ENCODE peak calls at places on chromosomes 12 and 14, in seven cellular contexts. P is psoas muscle, Y is GM20000, O is fibroblast of lung, V is fibroblast of the aortic adventitia, R is activated B cell treated with CpG ODN at 0.5 μM for 24 hours, K is lower leg skin. J is an unnamed sample.

GRCh38 chr12:92098594-92099370 is 46.9 kb downstream of the BTG1 start:
- DNase-seq in Y (no peak), P (no peak), R (no peak), K (no peak), V (no peak), O (no peak), J (no peak)

GRCh38 chr14:34348592-34348991 is 113.4 kb downstream of the SPTSSA start:
- DNase-seq in P (no peak), R (no peak), O (no peak), K (no peak), V (no peak), Y (no peak), J (no peak)

GRCh38 chr14:105944632-105945610 is 418.5 kb downstream of the TMEM121 start:
- DNase-seq in Y (peak; percentile 49), V (no peak), K (no peak), O (no peak), P (peak; percentile 66), R (peak; percentile 53), J (no peak)

GRCh38 chr12:32477714-32478113 is 78.4 kb downstream of the FGD4 start:
- DNase-seq in O (peak; percentile 65), K (no peak), P (no peak), R (no peak), Y (no peak), V (no peak), J (no peak)

GRCh38 chr14:65506801-65507200 is 94.3 kb downstream of the FUT8 start:
- DNase-seq in Y (no peak), V (no peak), O (no peak), K (no peak), R (no peak), P (no peak), J (no peak)

GRCh38 chr14:26905219-26905618 is 307.4 kb upstream of the NOVA1 start:
- DNase-seq in V (no peak), P (no peak), R (no peak), Y (no peak), O (no peak), K (no peak), J (no peak)

GRCh38 chr14:100192250-100192671 is 32.8 kb upstream of the DEGS2 start:
- DNase-seq in V (no peak), Y (no peak), O (no peak), R (no peak), K (peak; percentile 89), P (peak; percentile 64), J (no peak)

GRCh38 chr14:63178912-63179311 is 25.3 kb upstream of the RHOJ start:
- DNase-seq in P (no peak), Y (no peak), V (peak; percentile 90), R (no peak), O (peak; percentile 99), K (no peak), J (no peak)

GRCh38 chr12:52645120-52645761 is 6.8 kb downstream of the KRT2 start:
- DNase-seq in V (no peak), P (no peak), K (peak; percentile 76), Y (no peak), R (no peak), O (no peak), J (no peak)

GRCh38 chr14:44149597-44149996 is 357.5 kb downstream of the FSCB start:
- DNase-seq in O (no peak), V (no peak), R (no peak), P (no peak), Y (no peak), K (no peak), J (no peak)

DNA sequence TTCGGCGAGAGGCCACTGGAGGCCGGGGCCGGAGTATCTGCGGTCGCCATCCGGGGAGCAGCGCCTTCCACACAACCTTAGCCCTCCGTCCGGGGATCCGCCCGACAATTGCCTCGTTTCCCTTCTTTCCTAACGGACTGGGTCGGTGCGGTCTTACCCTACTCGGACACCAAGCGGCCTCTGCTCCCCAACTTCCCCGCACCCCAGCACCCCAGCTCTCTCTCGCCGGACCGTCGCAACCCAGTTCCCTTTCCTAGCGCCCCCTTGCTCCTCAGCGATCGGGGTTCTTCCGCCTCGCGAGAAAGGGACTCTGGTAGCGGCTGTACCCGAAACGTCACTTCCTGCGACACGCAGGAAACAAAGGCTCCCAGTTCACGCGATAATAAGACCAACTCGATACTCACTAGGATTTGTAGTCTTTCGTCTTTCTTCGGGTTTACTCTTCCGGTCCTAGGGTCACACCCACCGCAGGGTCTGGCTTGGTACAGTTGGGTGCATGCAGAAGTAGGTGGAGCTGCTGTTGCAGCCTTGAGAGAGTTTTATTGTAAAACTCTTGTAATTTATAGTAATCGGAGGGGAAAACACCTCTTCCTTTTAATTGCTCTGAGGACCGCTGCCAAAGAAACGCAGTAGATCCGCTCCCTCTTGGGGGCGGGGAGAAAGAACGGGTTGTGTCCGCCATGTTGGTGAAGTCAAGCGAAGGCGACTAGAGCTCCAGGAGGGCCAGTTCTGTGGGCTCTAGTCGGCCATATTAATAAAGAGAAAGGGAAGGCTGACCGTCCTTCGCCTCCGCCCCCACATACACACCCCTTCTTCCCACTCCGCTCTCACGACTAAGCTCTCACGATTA is at the start of the genes THAP2 and ZFC3H1:
- DNase-seq in O (peak; percentile 99), V (peak; percentile 100), R (peak; percentile 80), P (peak; percentile 95), Y (peak; percentile 85), K (peak; percentile 98), J (peak; percentile 30)
- TF ChIP-seq CTCF in O (peak; percentile 38), V (peak; percentile 37), R (no peak), P (peak; percentile 20), Y (no peak), K (no peak), J (peak; percentile 26)

GRCh38 chr12:76341436-76342030 is 6.7 kb downstream of the BBS10 start:
- DNase-seq in V (peak; percentile 60), P (no peak), K (no peak), Y (no peak), O (peak; percentile 74), R (no peak), J (no peak)

GRCh38 chr12:76346236-76346635 is 2.0 kb downstream of the BBS10 start:
- DNase-seq in R (no peak), O (peak; percentile 48), K (no peak), V (peak; percentile 54), Y (no peak), P (no peak), J (no peak)

GRCh38 chr12:76348079-76348901 is at the start of gene BBS10:
- DNase-seq in O (peak; percentile 94), V (peak; percentile 94), R (peak; percentile 81), K (peak; percentile 97), P (peak; percentile 95), Y (peak; percentile 87), J (peak; percentile 58)

GRCh38 chr12:76345569-76345968 is 2.6 kb downstream of the BBS10 start:
- DNase-seq in V (no peak), P (no peak), R (no peak), Y (no peak), K (no peak), O (no peak), J (no peak)

GRCh38 chr12:76346798-76347420 is 1.3 kb downstream of the BBS10 start:
- DNase-seq in Y (peak; percentile 24), P (no peak), O (peak; percentile 70), R (no peak), K (no peak), V (peak; percentile 84), J (no peak)
- TF ChIP-seq CTCF in Y (peak; percentile 34), P (no peak), O (peak; percentile 59), R (no peak), K (no peak), V (peak; percentile 46), J (peak; percentile 43)

DNA sequence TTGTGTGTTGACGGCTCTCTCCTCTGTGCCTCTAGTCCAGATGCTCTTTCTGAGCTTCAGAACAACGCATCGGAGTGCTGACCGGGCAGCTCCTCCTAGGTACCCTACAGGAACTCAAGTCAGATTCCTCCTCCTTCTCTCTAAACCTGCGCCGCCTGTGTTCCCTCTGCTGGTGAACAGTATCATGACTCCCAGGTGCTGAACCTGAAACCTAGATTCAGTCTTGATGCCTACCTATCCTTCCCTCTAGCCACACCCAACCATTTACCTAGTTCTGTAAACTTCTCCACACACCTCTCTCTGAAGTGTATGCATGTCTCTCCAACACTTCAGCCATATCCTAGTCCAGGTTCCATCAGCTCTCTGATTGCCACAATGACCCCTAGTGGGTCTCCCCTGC is 112.7 kb downstream of the EFCAB11 start:
- DNase-seq in P (no peak), O (no peak), R (no peak), V (no peak), Y (no peak), K (no peak), J (no peak)
- TF ChIP-seq CTCF in P (no peak), O (no peak), R (no peak), V (no peak), Y (no peak), K (no peak), J (no peak)

GRCh38 chr14:35963209-35963608 is 137.1 kb downstream of the BRMS1L start:
- DNase-seq in V (no peak), Y (no peak), O (no peak), K (no peak), R (no peak), P (no peak), J (no peak)
- TF ChIP-seq CTCF in V (no peak), Y (no peak), O (no peak), K (no peak), R (no peak), P (no peak), J (peak; percentile 16)

GRCh38 chr12:68121143-68121542 is 38.4 kb downstream of the IFNG start:
- DNase-seq in V (no peak), K (no peak), R (no peak), Y (no peak), P (no peak), O (no peak), J (no peak)
- TF ChIP-seq CTCF in V (no peak), K (no peak), R (no peak), Y (no peak), P (no peak), O (no peak), J (no peak)

GRCh38 chr12:110247340-110248095 is 33.5 kb upstream of the ATP2A2 start:
- DNase-seq in O (peak; percentile 20), P (peak; percentile 64), R (no peak), V (no peak), K (no peak), Y (no peak), J (no peak)

GRCh38 chr12:110246690-110247339 is 34.2 kb upstream of the ATP2A2 start:
- DNase-seq in P (no peak), O (no peak), R (no peak), K (no peak), Y (no peak), V (no peak), J (no peak)

GRCh38 chr12:110244372-110244771 is 36.7 kb upstream of the ATP2A2 start:
- DNase-seq in P (no peak), R (no peak), Y (no peak), O (no peak), K (peak; percentile 56), V (no peak), J (no peak)

GRCh38 chr12:110244829-110245228 is 36.2 kb upstream of the ATP2A2 start:
- DNase-seq in K (no peak), O (no peak), V (no peak), R (no peak), Y (no peak), P (no peak), J (no peak)

DNA sequence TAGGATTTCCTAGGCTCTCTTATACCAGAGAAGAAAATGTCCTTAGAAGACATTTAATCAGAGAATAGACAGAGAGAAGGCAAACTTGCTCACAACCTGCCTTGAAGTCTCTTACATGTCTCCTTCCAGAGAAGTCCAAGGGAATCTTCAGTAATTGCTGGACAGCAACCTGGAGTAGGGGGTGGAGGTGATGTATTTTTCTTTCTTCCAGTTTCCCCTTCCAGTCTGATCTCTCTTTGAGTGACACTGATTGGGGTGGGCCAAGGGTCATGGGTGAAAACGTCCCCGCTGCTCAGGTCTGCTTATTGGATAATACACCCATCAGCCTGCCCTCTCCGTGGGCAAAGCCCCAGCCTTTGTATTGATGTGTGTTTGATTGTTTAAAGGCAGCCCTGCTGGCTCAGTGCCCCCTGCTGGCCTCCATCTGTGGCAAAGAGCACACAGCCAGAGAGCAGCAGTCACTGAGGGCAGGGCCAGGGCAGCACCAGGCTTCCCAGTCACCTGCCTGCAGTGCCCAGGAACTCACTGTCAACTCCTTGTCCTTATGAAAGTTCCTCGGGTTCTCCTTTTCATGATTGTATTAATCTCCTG is 35.7 kb upstream of the ATP2A2 start:
- DNase-seq in O (no peak), K (no peak), R (peak; percentile 36), Y (peak; percentile 52), V (no peak), P (no peak), J (no peak)
- TF ChIP-seq CTCF in O (peak; percentile 44), K (no peak), R (no peak), Y (peak; percentile 62), V (peak; percentile 34), P (no peak), J (peak; percentile 26)